ENCODE peak calls at places on chromosomes 16 and 17, in four cellular contexts. Q is K562, E is GM12878, L is HepG2. R is an unnamed sample.

GRCh38 chr17:83109793-83110645 is 30.6 kb downstream of the METRNL start:
- DNase-seq in Q (no peak), E (no peak), L (peak), R (no peak)

GRCh38 chr16:28932339-28933141 is 769 bp downstream of the CD19 start:
- DNase-seq in Q (no peak), E (no peak), L (no peak), R (no peak)

GRCh38 chr16:87436225-87437172 is 44.4 kb downstream of the MAP1LC3B start:
- DNase-seq in Q (no peak), E (no peak), L (no peak), R (no peak)

GRCh38 chr17:8189041-8189710 is 804 bp downstream of the BORCS6 start:
- DNase-seq in Q (no peak), E (no peak), L (no peak), R (peak)

GRCh38 chr17:82649501-82650261 is 1.4 kb upstream of the WDR45B start:
- DNase-seq in Q (no peak), E (no peak), L (no peak), R (no peak)

GRCh38 chr17:40827746-40828453 is 5.5 kb upstream of the KRT10 start:
- DNase-seq in Q (peak), E (no peak), L (no peak), R (no peak)

GRCh38 chr17:79513805-79514535 is 96.9 kb downstream of the RBFOX3 start:
- DNase-seq in Q (peak), E (no peak), L (no peak), R (no peak)

GRCh38 chr16:2529061-2529931 is 1.9 kb downstream of the CEMP1 start:
- DNase-seq in Q (no peak), E (no peak), L (no peak), R (no peak)

GRCh38 chr17:14468858-14469257 is 168.0 kb downstream of the HS3ST3B1 start:
- DNase-seq in Q (no peak), E (no peak), L (no peak), R (no peak)

GRCh38 chr17:18964550-18964949 is 12.6 kb downstream of the SLC5A10 start:
- DNase-seq in Q (no peak), E (no peak), L (no peak), R (no peak)

GRCh38 chr16:63008688-63009087 is 972.5 kb upstream of the CDH8 start:
- DNase-seq in Q (no peak), E (no peak), L (no peak), R (no peak)

GRCh38 chr16:69351309-69352027 is at the start of gene TMED6:
- DNase-seq in Q (no peak), E (no peak), L (peak), R (no peak)

GRCh38 chr17:57342963-57343589 is 86.8 kb downstream of the MSI2 start:
- DNase-seq in Q (peak), E (no peak), L (no peak), R (no peak)

GRCh38 chr17:20935740-20936139 is 107.1 kb downstream of the USP22 start:
- DNase-seq in Q (no peak), E (no peak), L (no peak), R (no peak)

GRCh38 chr16:84755004-84755672 is 55.3 kb downstream of the USP10 start:
- DNase-seq in Q (no peak), E (no peak), L (no peak), R (no peak)

GRCh38 chr16:56866955-56867830 is 2.2 kb downstream of the SLC12A3 start:
- DNase-seq in Q (peak), E (no peak), L (peak), R (peak)

GRCh38 chr17:56099649-56100048 is 53.6 kb upstream of the ANKFN1 start:
- DNase-seq in Q (no peak), E (no peak), L (no peak), R (no peak)

GRCh38 chr17:79084291-79085153 is 9.9 kb downstream of the ENGASE start:
- DNase-seq in Q (no peak), E (no peak), L (no peak), R (no peak)

DNA sequence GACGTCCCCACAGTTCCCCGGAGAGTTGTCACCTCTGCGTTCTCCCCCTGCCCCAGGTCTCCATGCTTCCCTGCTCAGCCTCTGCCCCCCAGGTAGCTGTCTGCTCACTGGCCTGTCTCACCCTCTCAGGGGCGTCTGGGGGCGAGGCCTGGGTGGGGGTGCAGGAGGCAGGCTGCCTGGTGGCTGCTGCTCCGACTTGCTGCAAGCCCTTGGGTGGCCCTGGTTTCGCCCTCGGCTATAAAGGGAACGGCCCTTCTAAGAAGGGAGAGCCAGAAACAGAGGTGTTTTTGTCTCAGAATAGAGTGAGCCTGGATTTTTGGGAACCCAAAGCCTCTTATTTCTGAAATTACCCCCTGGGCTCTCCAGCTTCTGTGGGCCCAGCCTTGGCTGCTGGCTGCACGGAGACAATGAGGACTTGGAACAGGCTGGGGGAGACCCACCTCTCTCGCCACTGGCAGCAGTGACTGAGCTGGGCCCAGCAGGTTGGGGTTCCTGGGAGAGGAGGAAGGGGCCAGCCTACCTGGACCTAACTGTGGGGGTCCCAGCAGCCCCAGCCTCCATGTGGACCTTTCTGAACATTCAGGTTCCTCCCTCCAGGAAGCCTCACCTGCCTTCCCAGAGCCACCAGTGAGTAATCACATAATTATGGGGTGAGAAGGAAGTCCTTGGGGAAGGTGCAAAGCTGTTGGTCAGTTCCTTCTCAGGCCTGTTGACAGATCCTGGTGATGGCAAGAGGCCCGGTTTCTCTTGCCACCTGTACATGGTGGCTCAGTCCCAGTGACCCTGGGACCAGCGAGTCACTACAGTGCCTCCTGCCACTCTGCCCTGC is 15.5 kb upstream of the SPNS2 start:
- DNase-seq in Q (no peak), E (no peak), L (no peak), R (no peak)
- TF ChIP-seq BRCA1 in Q (no peak), E (no peak), L (no peak), R (no peak)

DNA sequence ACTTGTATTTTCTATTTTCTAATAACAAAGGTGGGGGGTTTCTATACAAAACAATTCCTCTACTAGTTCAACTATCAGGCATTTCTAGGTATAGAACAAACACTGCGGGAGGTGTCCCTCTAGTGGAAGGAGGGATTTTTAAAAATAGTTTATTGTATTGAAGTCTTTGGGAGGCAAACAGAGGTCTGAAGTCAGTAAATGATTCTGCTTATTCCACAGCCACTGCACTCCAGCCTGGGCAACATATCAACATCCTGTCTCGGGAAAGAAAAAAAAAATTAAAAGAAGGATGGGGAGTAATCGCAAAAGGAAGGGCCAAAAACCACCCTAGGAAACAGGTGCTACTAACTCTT is 648 bp upstream of the ERCC4 start:
- DNase-seq in Q (peak), E (no peak), L (peak), R (no peak)
- TF ChIP-seq BRCA1 in Q (no peak), E (no peak), L (no peak), R (no peak)

GRCh38 chr17:75455896-75456416 is 479 bp upstream of the TMEM94 start:
- DNase-seq in Q (no peak), E (no peak), L (no peak), R (no peak)
- TF ChIP-seq BRCA1 in Q (no peak), E (no peak), L (no peak), R (no peak)

GRCh38 chr17:45936610-45937009 is 42.3 kb downstream of the MAPT start:
- DNase-seq in Q (no peak), E (no peak), L (no peak), R (no peak)
- TF ChIP-seq BRCA1 in Q (no peak), E (no peak), L (no peak), R (no peak)

GRCh38 chr16:66858740-66859396 is 14.7 kb downstream of the CA7 start:
- DNase-seq in Q (peak), E (no peak), L (no peak), R (no peak)
- TF ChIP-seq BRCA1 in Q (no peak), E (no peak), L (no peak), R (no peak)

DNA sequence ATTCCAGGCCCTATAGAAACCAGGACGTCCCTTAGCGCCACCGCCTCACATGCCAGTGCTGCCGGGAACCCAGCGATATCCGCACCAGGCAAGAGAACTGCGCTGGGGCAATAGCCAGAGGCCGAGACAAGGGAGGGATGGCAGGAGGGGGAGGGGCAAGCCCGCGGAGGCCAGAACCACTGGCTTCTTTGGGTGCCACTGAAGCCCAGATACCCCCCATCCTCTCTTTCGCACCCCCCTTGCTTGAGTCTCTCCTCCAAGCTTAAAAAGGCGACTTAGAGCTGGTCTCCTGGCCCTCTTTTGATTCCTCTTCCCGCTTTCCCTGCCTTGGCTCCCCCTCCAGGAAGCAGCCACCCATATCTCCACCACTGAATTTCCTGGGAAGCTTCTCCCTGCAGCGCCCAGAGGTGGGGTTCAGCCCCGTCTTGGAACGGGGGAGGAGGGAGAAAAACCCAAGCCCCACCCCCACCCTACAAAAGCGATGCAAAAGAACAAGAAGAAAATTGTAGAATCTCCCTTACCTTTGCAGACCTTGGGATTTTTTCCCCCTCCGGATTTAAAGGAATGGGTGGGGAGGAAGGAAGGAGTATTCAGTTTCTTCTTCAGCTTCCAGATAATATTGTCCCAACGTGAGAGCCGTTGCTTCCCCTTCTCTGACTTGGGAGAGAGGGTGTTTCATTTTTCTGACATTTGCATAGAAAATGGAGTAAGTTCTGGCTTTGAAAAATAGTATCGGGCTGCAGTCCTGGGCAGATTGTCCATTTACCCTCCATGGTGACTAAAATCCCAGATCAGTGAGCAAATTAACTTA is 622 bp downstream of the HOXB6 start:
- DNase-seq in Q (peak), E (no peak), L (no peak), R (no peak)
- TF ChIP-seq BRCA1 in Q (no peak), E (no peak), L (no peak), R (no peak)

GRCh38 chr17:42518046-42518754 is 17.8 kb upstream of the NAGLU start:
- DNase-seq in Q (peak), E (no peak), L (no peak), R (no peak)

GRCh38 chr17:42519546-42520444 is 16.2 kb upstream of the NAGLU start:
- DNase-seq in Q (peak), E (no peak), L (peak), R (peak)

GRCh38 chr17:42514867-42515266 is 21.2 kb upstream of the NAGLU start:
- DNase-seq in Q (no peak), E (no peak), L (no peak), R (no peak)

GRCh38 chr17:42518755-42519545 is 17.1 kb upstream of the NAGLU start:
- DNase-seq in Q (peak), E (no peak), L (peak), R (no peak)

DNA sequence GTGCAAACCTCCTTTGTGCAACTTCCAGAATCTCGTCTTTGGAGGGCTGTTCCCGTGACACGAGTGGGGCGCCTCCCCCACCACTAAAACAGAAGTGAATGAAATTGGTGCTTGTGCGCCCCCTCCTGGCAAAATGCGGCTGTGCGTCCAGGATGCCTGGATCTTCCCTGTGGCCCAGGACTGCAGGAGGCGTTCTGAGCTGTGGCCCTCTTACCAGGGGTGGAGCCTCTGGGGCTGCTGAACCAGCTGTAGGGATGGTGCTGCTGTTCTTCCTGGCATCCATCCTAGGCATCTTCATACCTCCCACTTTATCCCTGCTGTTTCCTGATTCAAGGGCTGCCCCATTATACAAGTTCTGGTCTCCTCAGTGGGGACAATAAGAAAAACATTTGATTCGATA is 18.5 kb upstream of the NAGLU start:
- DNase-seq in Q (peak), E (no peak), L (peak), R (peak)
- TF ChIP-seq BRCA1 in Q (no peak), E (no peak), L (peak), R (no peak)

GRCh38 chr17:48541036-48541573 is 3.8 kb downstream of the HOXB2 start:
- DNase-seq in Q (no peak), E (no peak), L (no peak), R (no peak)

GRCh38 chr17:48542956-48543853 is 1.7 kb downstream of the HOXB2 start:
- DNase-seq in Q (no peak), E (no peak), L (no peak), R (no peak)

GRCh38 chr17:48540213-48540612 is 4.7 kb downstream of the HOXB2 start:
- DNase-seq in Q (no peak), E (no peak), L (no peak), R (no peak)

GRCh38 chr17:48542114-48542955 is 2.6 kb downstream of the HOXB2 start:
- DNase-seq in Q (no peak), E (no peak), L (no peak), R (no peak)

GRCh38 chr17:48541574-48542113 is 3.3 kb downstream of the HOXB2 start:
- DNase-seq in Q (peak), E (no peak), L (no peak), R (peak)
- TF ChIP-seq BRCA1 in Q (no peak), E (no peak), L (no peak), R (no peak)

DNA sequence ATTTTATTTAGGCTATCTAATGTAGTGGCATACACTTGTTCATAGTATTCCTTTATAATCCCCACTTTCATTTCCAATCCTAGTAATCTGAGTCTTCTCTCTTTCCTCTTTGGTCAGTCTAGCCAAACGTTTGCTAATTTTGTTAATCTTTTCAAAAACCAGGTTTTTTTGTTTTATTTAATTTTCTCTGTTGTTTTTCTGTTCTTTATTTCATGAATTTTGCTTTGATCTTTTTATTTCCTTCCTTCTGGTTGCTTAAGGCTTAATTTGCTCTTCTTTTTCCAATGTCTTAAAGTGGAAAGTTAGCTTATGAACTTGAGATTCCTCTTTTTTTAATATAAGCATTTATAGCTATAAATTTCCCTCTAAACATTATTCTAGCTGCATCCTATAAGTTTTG is 68.9 kb downstream of the NACA2 start:
- DNase-seq in Q (no peak), E (no peak), L (no peak), R (no peak)
- TF ChIP-seq BRCA1 in Q (no peak), E (no peak), L (no peak), R (no peak)

R was measured in H1.